ENCODE peak calls at places on chromosomes 2 and 18, in eight cellular contexts. One of them, this sample, is unnamed.

GRCh38 chr2:36889782-36890181 is 76.6 kb downstream of the STRN start:
- DNase-seq in glomerular endothelial cell: peak; percentile 92
- DNase-seq in NCI-H69: peak; percentile 44
- DNase-seq in ureter: no peak
- DNase-seq in HT1080: peak; percentile 99
- DNase-seq in substantia nigra: no peak
- DNase-seq in HEK293T: no peak
- DNase-seq in NCI-H2107: no peak
- DNase-seq in this sample: no peak

GRCh38 chr2:55902971-55903370 is 20.6 kb downstream of the EFEMP1 start:
- DNase-seq in glomerular endothelial cell: no peak
- DNase-seq in NCI-H69: no peak
- DNase-seq in ureter: no peak
- DNase-seq in HT1080: no peak
- DNase-seq in substantia nigra: no peak
- DNase-seq in HEK293T: no peak
- DNase-seq in NCI-H2107: no peak
- DNase-seq in this sample: no peak

GRCh38 chr2:36670881-36671595 is 25.5 kb upstream of the VIT start:
- DNase-seq in glomerular endothelial cell: no peak
- DNase-seq in NCI-H69: no peak
- DNase-seq in ureter: no peak
- DNase-seq in HT1080: peak; percentile 24
- DNase-seq in substantia nigra: no peak
- DNase-seq in HEK293T: no peak
- DNase-seq in NCI-H2107: no peak
- DNase-seq in this sample: no peak

GRCh38 chr2:239000500-239001073 is 152.7 kb downstream of the TWIST2 start:
- DNase-seq in glomerular endothelial cell: no peak
- DNase-seq in NCI-H69: no peak
- DNase-seq in ureter: peak; percentile 38
- DNase-seq in HT1080: no peak
- DNase-seq in substantia nigra: no peak
- DNase-seq in HEK293T: no peak
- DNase-seq in NCI-H2107: no peak
- DNase-seq in this sample: peak; percentile 68

GRCh38 chr2:8538531-8538930 is 143.3 kb upstream of the ID2 start:
- DNase-seq in glomerular endothelial cell: no peak
- DNase-seq in NCI-H69: no peak
- DNase-seq in ureter: peak; percentile 39
- DNase-seq in HT1080: no peak
- DNase-seq in substantia nigra: no peak
- DNase-seq in HEK293T: no peak
- DNase-seq in NCI-H2107: no peak
- DNase-seq in this sample: peak; percentile 62

GRCh38 chr2:38264649-38265322 is 112.3 kb downstream of the ATL2 start:
- DNase-seq in glomerular endothelial cell: no peak
- DNase-seq in NCI-H69: no peak
- DNase-seq in ureter: no peak
- DNase-seq in HT1080: no peak
- DNase-seq in substantia nigra: no peak
- DNase-seq in HEK293T: no peak
- DNase-seq in NCI-H2107: no peak
- DNase-seq in this sample: no peak

GRCh38 chr18:30684825-30685481 is 357.6 kb downstream of the DSC3 start:
- DNase-seq in glomerular endothelial cell: no peak
- DNase-seq in NCI-H69: no peak
- DNase-seq in ureter: no peak
- DNase-seq in HT1080: peak; percentile 7
- DNase-seq in substantia nigra: no peak
- DNase-seq in HEK293T: no peak
- DNase-seq in NCI-H2107: no peak
- DNase-seq in this sample: no peak

GRCh38 chr2:231648579-231649174 is 56.0 kb downstream of the TEX44 start:
- DNase-seq in glomerular endothelial cell: no peak
- DNase-seq in NCI-H69: peak; percentile 75
- DNase-seq in ureter: no peak
- DNase-seq in HT1080: peak; percentile 73
- DNase-seq in substantia nigra: no peak
- DNase-seq in HEK293T: peak; percentile 62
- DNase-seq in NCI-H2107: peak; percentile 28
- DNase-seq in this sample: peak; percentile 69

GRCh38 chr18:2906522-2907458 is 60.0 kb downstream of the EMILIN2 start:
- DNase-seq in glomerular endothelial cell: no peak
- DNase-seq in NCI-H69: peak; percentile 80
- DNase-seq in ureter: no peak
- DNase-seq in HT1080: no peak
- DNase-seq in substantia nigra: no peak
- DNase-seq in HEK293T: no peak
- DNase-seq in NCI-H2107: no peak
- DNase-seq in this sample: no peak

GRCh38 chr2:27628767-27629709 is at the start of the genes CCDC121 and GPN1:
- DNase-seq in glomerular endothelial cell: no peak
- DNase-seq in NCI-H69: peak; percentile 88
- DNase-seq in ureter: peak; percentile 89
- DNase-seq in HT1080: peak; percentile 97
- DNase-seq in substantia nigra: peak; percentile 56
- DNase-seq in HEK293T: peak; percentile 82
- DNase-seq in NCI-H2107: peak; percentile 49
- DNase-seq in this sample: peak; percentile 98

GRCh38 chr18:3340015-3340681 is 78.2 kb downstream of the MYL12B start:
- DNase-seq in glomerular endothelial cell: no peak
- DNase-seq in NCI-H69: no peak
- DNase-seq in ureter: no peak
- DNase-seq in HT1080: peak; percentile 68
- DNase-seq in substantia nigra: no peak
- DNase-seq in HEK293T: no peak
- DNase-seq in NCI-H2107: no peak
- DNase-seq in this sample: no peak

GRCh38 chr2:195342105-195342504 is 314.9 kb upstream of the SLC39A10 start:
- DNase-seq in glomerular endothelial cell: no peak
- DNase-seq in NCI-H69: no peak
- DNase-seq in ureter: no peak
- DNase-seq in HT1080: no peak
- DNase-seq in substantia nigra: no peak
- DNase-seq in HEK293T: no peak
- DNase-seq in NCI-H2107: no peak
- DNase-seq in this sample: no peak

GRCh38 chr2:69250981-69251380 is 136.0 kb downstream of the GFPT1 start:
- DNase-seq in glomerular endothelial cell: no peak
- DNase-seq in NCI-H69: no peak
- DNase-seq in ureter: no peak
- DNase-seq in HT1080: no peak
- DNase-seq in substantia nigra: no peak
- DNase-seq in HEK293T: no peak
- DNase-seq in NCI-H2107: no peak
- DNase-seq in this sample: no peak

GRCh38 chr2:239275037-239275685 is 125.7 kb downstream of the HDAC4 start:
- DNase-seq in glomerular endothelial cell: no peak
- DNase-seq in NCI-H69: no peak
- DNase-seq in ureter: peak; percentile 83
- DNase-seq in HT1080: peak; percentile 96
- DNase-seq in substantia nigra: no peak
- DNase-seq in HEK293T: no peak
- DNase-seq in NCI-H2107: no peak
- DNase-seq in this sample: peak; percentile 98

GRCh38 chr2:26333286-26333685 is 12.7 kb upstream of the SELENOI start:
- DNase-seq in glomerular endothelial cell: no peak
- DNase-seq in NCI-H69: peak; percentile 13
- DNase-seq in ureter: no peak
- DNase-seq in HT1080: no peak
- DNase-seq in substantia nigra: no peak
- DNase-seq in HEK293T: no peak
- DNase-seq in NCI-H2107: no peak
- DNase-seq in this sample: no peak

GRCh38 chr2:64273524-64274398 is 129.5 kb upstream of the PELI1 start:
- DNase-seq in glomerular endothelial cell: no peak
- DNase-seq in NCI-H69: no peak
- DNase-seq in ureter: no peak
- DNase-seq in HT1080: peak; percentile 95
- DNase-seq in substantia nigra: no peak
- DNase-seq in HEK293T: no peak
- DNase-seq in NCI-H2107: no peak
- DNase-seq in this sample: peak; percentile 67

GRCh38 chr2:20613342-20613916 is 37.5 kb downstream of the HS1BP3 start:
- DNase-seq in glomerular endothelial cell: no peak
- DNase-seq in NCI-H69: no peak
- DNase-seq in ureter: no peak
- DNase-seq in HT1080: no peak
- DNase-seq in substantia nigra: no peak
- DNase-seq in HEK293T: no peak
- DNase-seq in NCI-H2107: no peak
- DNase-seq in this sample: no peak

GRCh38 chr2:38740851-38741541 is 10.2 kb downstream of the SRSF7 start:
- DNase-seq in glomerular endothelial cell: peak; percentile 47
- DNase-seq in NCI-H69: peak; percentile 9
- DNase-seq in ureter: no peak
- DNase-seq in HT1080: peak; percentile 62
- DNase-seq in substantia nigra: no peak
- DNase-seq in HEK293T: peak; percentile 26
- DNase-seq in NCI-H2107: no peak
- DNase-seq in this sample: peak; percentile 46

GRCh38 chr2:202442882-202443281 is 66.8 kb downstream of the BMPR2 start:
- DNase-seq in glomerular endothelial cell: no peak
- DNase-seq in NCI-H69: no peak
- DNase-seq in ureter: no peak
- DNase-seq in HT1080: no peak
- DNase-seq in substantia nigra: no peak
- DNase-seq in HEK293T: no peak
- DNase-seq in NCI-H2107: no peak
- DNase-seq in this sample: no peak

GRCh38 chr2:97699765-97700444 is 13.5 kb upstream of the ZAP70 start:
- DNase-seq in glomerular endothelial cell: no peak
- DNase-seq in NCI-H69: peak; percentile 68
- DNase-seq in ureter: no peak
- DNase-seq in HT1080: peak; percentile 65
- DNase-seq in substantia nigra: no peak
- DNase-seq in HEK293T: peak; percentile 68
- DNase-seq in NCI-H2107: peak; percentile 27
- DNase-seq in this sample: peak; percentile 41

GRCh38 chr2:183010112-183010511 is 28.1 kb downstream of the NCKAP1 start:
- DNase-seq in glomerular endothelial cell: no peak
- DNase-seq in NCI-H69: peak; percentile 41
- DNase-seq in ureter: no peak
- DNase-seq in HT1080: peak; percentile 55
- DNase-seq in substantia nigra: no peak
- DNase-seq in HEK293T: peak; percentile 69
- DNase-seq in NCI-H2107: peak; percentile 21
- DNase-seq in this sample: no peak

GRCh38 chr2:230827774-230828271 is 36.9 kb upstream of the ITM2C start:
- DNase-seq in glomerular endothelial cell: no peak
- DNase-seq in NCI-H69: no peak
- DNase-seq in ureter: no peak
- DNase-seq in HT1080: no peak
- DNase-seq in substantia nigra: no peak
- DNase-seq in HEK293T: no peak
- DNase-seq in NCI-H2107: no peak
- DNase-seq in this sample: no peak

GRCh38 chr2:180747728-180748127 is 232.7 kb upstream of the UBE2E3 start:
- DNase-seq in glomerular endothelial cell: no peak
- DNase-seq in NCI-H69: no peak
- DNase-seq in ureter: no peak
- DNase-seq in HT1080: peak; percentile 41
- DNase-seq in substantia nigra: no peak
- DNase-seq in HEK293T: no peak
- DNase-seq in NCI-H2107: no peak
- DNase-seq in this sample: no peak

GRCh38 chr18:57959278-57959677 is 84.7 kb upstream of the NEDD4L start:
- DNase-seq in glomerular endothelial cell: peak; percentile 23
- DNase-seq in NCI-H69: peak; percentile 91
- DNase-seq in ureter: no peak
- DNase-seq in HT1080: peak; percentile 82
- DNase-seq in substantia nigra: no peak
- DNase-seq in HEK293T: peak; percentile 44
- DNase-seq in NCI-H2107: peak; percentile 28
- DNase-seq in this sample: no peak

GRCh38 chr2:191933307-191934105 is 86.6 kb upstream of the CAVIN2 start:
- DNase-seq in glomerular endothelial cell: no peak
- DNase-seq in NCI-H69: peak; percentile 24
- DNase-seq in ureter: no peak
- DNase-seq in HT1080: peak; percentile 13
- DNase-seq in substantia nigra: no peak
- DNase-seq in HEK293T: no peak
- DNase-seq in NCI-H2107: no peak
- DNase-seq in this sample: no peak

GRCh38 chr2:8927510-8928456 is 75.7 kb downstream of the MBOAT2 start:
- DNase-seq in glomerular endothelial cell: no peak
- DNase-seq in NCI-H69: no peak
- DNase-seq in ureter: peak; percentile 46
- DNase-seq in HT1080: no peak
- DNase-seq in substantia nigra: no peak
- DNase-seq in HEK293T: no peak
- DNase-seq in NCI-H2107: no peak
- DNase-seq in this sample: no peak

GRCh38 chr2:42562474-42563144 is 5.8 kb upstream of the MTA3 start:
- DNase-seq in glomerular endothelial cell: no peak
- DNase-seq in NCI-H69: no peak
- DNase-seq in ureter: peak; percentile 65
- DNase-seq in HT1080: no peak
- DNase-seq in substantia nigra: no peak
- DNase-seq in HEK293T: no peak
- DNase-seq in NCI-H2107: no peak
- DNase-seq in this sample: no peak

GRCh38 chr2:1455466-1455865 is 42.2 kb downstream of the TPO start:
- DNase-seq in glomerular endothelial cell: no peak
- DNase-seq in NCI-H69: no peak
- DNase-seq in ureter: no peak
- DNase-seq in HT1080: peak; percentile 5
- DNase-seq in substantia nigra: no peak
- DNase-seq in HEK293T: no peak
- DNase-seq in NCI-H2107: no peak
- DNase-seq in this sample: no peak

GRCh38 chr2:167890739-167891138 is 356.7 kb downstream of the STK39 start:
- DNase-seq in glomerular endothelial cell: no peak
- DNase-seq in NCI-H69: peak; percentile 80
- DNase-seq in ureter: no peak
- DNase-seq in HT1080: no peak
- DNase-seq in substantia nigra: no peak
- DNase-seq in HEK293T: no peak
- DNase-seq in NCI-H2107: peak; percentile 9
- DNase-seq in this sample: no peak

GRCh38 chr2:1162768-1163584 is 212.3 kb downstream of the SNTG2 start:
- DNase-seq in glomerular endothelial cell: no peak
- DNase-seq in NCI-H69: no peak
- DNase-seq in ureter: no peak
- DNase-seq in HT1080: peak; percentile 90
- DNase-seq in substantia nigra: no peak
- DNase-seq in HEK293T: no peak
- DNase-seq in NCI-H2107: no peak
- DNase-seq in this sample: no peak

GRCh38 chr2:70191244-70191735 is 471 bp upstream of the C2orf42 start:
- DNase-seq in glomerular endothelial cell: no peak
- DNase-seq in NCI-H69: no peak
- DNase-seq in ureter: no peak
- DNase-seq in HT1080: no peak
- DNase-seq in substantia nigra: no peak
- DNase-seq in HEK293T: no peak
- DNase-seq in NCI-H2107: no peak
- DNase-seq in this sample: no peak

GRCh38 chr2:197908940-197909339 is 104.5 kb downstream of the PLCL1 start:
- DNase-seq in glomerular endothelial cell: no peak
- DNase-seq in NCI-H69: no peak
- DNase-seq in ureter: no peak
- DNase-seq in HT1080: no peak
- DNase-seq in substantia nigra: no peak
- DNase-seq in HEK293T: no peak
- DNase-seq in NCI-H2107: no peak
- DNase-seq in this sample: no peak

GRCh38 chr2:133194068-133194655 is 374.1 kb downstream of the NCKAP5 start:
- DNase-seq in glomerular endothelial cell: no peak
- DNase-seq in NCI-H69: no peak
- DNase-seq in ureter: no peak
- DNase-seq in HT1080: no peak
- DNase-seq in substantia nigra: no peak
- DNase-seq in HEK293T: no peak
- DNase-seq in NCI-H2107: no peak
- DNase-seq in this sample: no peak

GRCh38 chr18:26454192-26454591 is 94.2 kb downstream of the KCTD1 start:
- DNase-seq in glomerular endothelial cell: no peak
- DNase-seq in NCI-H69: no peak
- DNase-seq in ureter: no peak
- DNase-seq in HT1080: no peak
- DNase-seq in substantia nigra: no peak
- DNase-seq in HEK293T: no peak
- DNase-seq in NCI-H2107: no peak
- DNase-seq in this sample: no peak

This sample was measured in lower leg skin.